ENCODE peak calls at places on chromosomes 11 and 22, in six cellular contexts. One of them, this sample, is unnamed.
A peak's percentile ranks its signal among the peaks of the same experiment; 100 is the strongest.

GRCh38 chr11:12402027-12402426 is 24.7 kb downstream of the PARVA start:
- DNase-seq in GM20000: no peak
- DNase-seq in activated CD8-positive, alpha-beta memory T cell treated with anti-CD3 and anti-CD28 coated beads, Interleukin-2, amount 10 ng/mL, durations not matched to agents 7 days and 5 days: no peak
- DNase-seq in GM04504: no peak
- DNase-seq in stimulated activated naive CD8-positive, alpha-beta T cell treated with anti-CD3 and anti-CD28 coated beads, Interleukin-15, Interleukin-2, amounts not matched to agents 100 U/mL and 50 U/mL, for 24 hours: no peak
- DNase-seq in T follicular helper cell: no peak
- DNase-seq in this sample: no peak

GRCh38 chr11:64654958-64655541 is 64.0 kb downstream of the SLC22A12 start:
- DNase-seq in GM20000: no peak
- DNase-seq in activated CD8-positive, alpha-beta memory T cell treated with anti-CD3 and anti-CD28 coated beads, Interleukin-2, amount 10 ng/mL, durations not matched to agents 7 days and 5 days: no peak
- DNase-seq in GM04504: no peak
- DNase-seq in stimulated activated naive CD8-positive, alpha-beta T cell treated with anti-CD3 and anti-CD28 coated beads, Interleukin-15, Interleukin-2, amounts not matched to agents 100 U/mL and 50 U/mL, for 24 hours: no peak
- DNase-seq in T follicular helper cell: no peak
- DNase-seq in this sample: peak; percentile 45

GRCh38 chr22:17476838-17477237 is 86.5 kb upstream of the SLC25A18 start:
- DNase-seq in GM20000: no peak
- DNase-seq in activated CD8-positive, alpha-beta memory T cell treated with anti-CD3 and anti-CD28 coated beads, Interleukin-2, amount 10 ng/mL, durations not matched to agents 7 days and 5 days: no peak
- DNase-seq in GM04504: no peak
- DNase-seq in stimulated activated naive CD8-positive, alpha-beta T cell treated with anti-CD3 and anti-CD28 coated beads, Interleukin-15, Interleukin-2, amounts not matched to agents 100 U/mL and 50 U/mL, for 24 hours: no peak
- DNase-seq in T follicular helper cell: no peak
- DNase-seq in this sample: no peak

GRCh38 chr11:75855191-75855590 is 40.2 kb downstream of the UVRAG start:
- DNase-seq in GM20000: no peak
- DNase-seq in activated CD8-positive, alpha-beta memory T cell treated with anti-CD3 and anti-CD28 coated beads, Interleukin-2, amount 10 ng/mL, durations not matched to agents 7 days and 5 days: no peak
- DNase-seq in GM04504: no peak
- DNase-seq in stimulated activated naive CD8-positive, alpha-beta T cell treated with anti-CD3 and anti-CD28 coated beads, Interleukin-15, Interleukin-2, amounts not matched to agents 100 U/mL and 50 U/mL, for 24 hours: no peak
- DNase-seq in T follicular helper cell: no peak
- DNase-seq in this sample: no peak

GRCh38 chr11:119179983-119180382 is 5.3 kb upstream of the NHERF4 start:
- DNase-seq in GM20000: no peak
- DNase-seq in activated CD8-positive, alpha-beta memory T cell treated with anti-CD3 and anti-CD28 coated beads, Interleukin-2, amount 10 ng/mL, durations not matched to agents 7 days and 5 days: no peak
- DNase-seq in GM04504: no peak
- DNase-seq in stimulated activated naive CD8-positive, alpha-beta T cell treated with anti-CD3 and anti-CD28 coated beads, Interleukin-15, Interleukin-2, amounts not matched to agents 100 U/mL and 50 U/mL, for 24 hours: no peak
- DNase-seq in T follicular helper cell: no peak
- DNase-seq in this sample: no peak

GRCh38 chr11:112524808-112525207 is 264.1 kb upstream of the PLET1 start:
- DNase-seq in GM20000: no peak
- DNase-seq in activated CD8-positive, alpha-beta memory T cell treated with anti-CD3 and anti-CD28 coated beads, Interleukin-2, amount 10 ng/mL, durations not matched to agents 7 days and 5 days: no peak
- DNase-seq in GM04504: no peak
- DNase-seq in stimulated activated naive CD8-positive, alpha-beta T cell treated with anti-CD3 and anti-CD28 coated beads, Interleukin-15, Interleukin-2, amounts not matched to agents 100 U/mL and 50 U/mL, for 24 hours: no peak
- DNase-seq in T follicular helper cell: no peak
- DNase-seq in this sample: no peak

GRCh38 chr22:45246060-45246985 is 5.6 kb upstream of the KIAA0930 start:
- DNase-seq in GM20000: no peak
- DNase-seq in activated CD8-positive, alpha-beta memory T cell treated with anti-CD3 and anti-CD28 coated beads, Interleukin-2, amount 10 ng/mL, durations not matched to agents 7 days and 5 days: no peak
- DNase-seq in GM04504: peak; percentile 96
- DNase-seq in stimulated activated naive CD8-positive, alpha-beta T cell treated with anti-CD3 and anti-CD28 coated beads, Interleukin-15, Interleukin-2, amounts not matched to agents 100 U/mL and 50 U/mL, for 24 hours: no peak
- DNase-seq in T follicular helper cell: no peak
- DNase-seq in this sample: no peak

GRCh38 chr11:70618471-70619101 is 220.3 kb downstream of the CTTN start:
- DNase-seq in GM20000: no peak
- DNase-seq in activated CD8-positive, alpha-beta memory T cell treated with anti-CD3 and anti-CD28 coated beads, Interleukin-2, amount 10 ng/mL, durations not matched to agents 7 days and 5 days: no peak
- DNase-seq in GM04504: no peak
- DNase-seq in stimulated activated naive CD8-positive, alpha-beta T cell treated with anti-CD3 and anti-CD28 coated beads, Interleukin-15, Interleukin-2, amounts not matched to agents 100 U/mL and 50 U/mL, for 24 hours: no peak
- DNase-seq in T follicular helper cell: no peak
- DNase-seq in this sample: no peak

GRCh38 chr11:66881927-66882452 is 25.1 kb downstream of the LRFN4 start:
- DNase-seq in GM20000: no peak
- DNase-seq in activated CD8-positive, alpha-beta memory T cell treated with anti-CD3 and anti-CD28 coated beads, Interleukin-2, amount 10 ng/mL, durations not matched to agents 7 days and 5 days: no peak
- DNase-seq in GM04504: no peak
- DNase-seq in stimulated activated naive CD8-positive, alpha-beta T cell treated with anti-CD3 and anti-CD28 coated beads, Interleukin-15, Interleukin-2, amounts not matched to agents 100 U/mL and 50 U/mL, for 24 hours: no peak
- DNase-seq in T follicular helper cell: no peak
- DNase-seq in this sample: no peak

GRCh38 chr11:57321996-57322880 is 2.5 kb downstream of the TNKS1BP1 start:
- DNase-seq in GM20000: no peak
- DNase-seq in activated CD8-positive, alpha-beta memory T cell treated with anti-CD3 and anti-CD28 coated beads, Interleukin-2, amount 10 ng/mL, durations not matched to agents 7 days and 5 days: no peak
- DNase-seq in GM04504: peak; percentile 98
- DNase-seq in stimulated activated naive CD8-positive, alpha-beta T cell treated with anti-CD3 and anti-CD28 coated beads, Interleukin-15, Interleukin-2, amounts not matched to agents 100 U/mL and 50 U/mL, for 24 hours: no peak
- DNase-seq in T follicular helper cell: no peak
- DNase-seq in this sample: no peak

GRCh38 chr11:69862797-69863543 is 43.8 kb upstream of the FGF3 start:
- DNase-seq in GM20000: no peak
- DNase-seq in activated CD8-positive, alpha-beta memory T cell treated with anti-CD3 and anti-CD28 coated beads, Interleukin-2, amount 10 ng/mL, durations not matched to agents 7 days and 5 days: no peak
- DNase-seq in GM04504: no peak
- DNase-seq in stimulated activated naive CD8-positive, alpha-beta T cell treated with anti-CD3 and anti-CD28 coated beads, Interleukin-15, Interleukin-2, amounts not matched to agents 100 U/mL and 50 U/mL, for 24 hours: no peak
- DNase-seq in T follicular helper cell: no peak
- DNase-seq in this sample: no peak

GRCh38 chr11:2200536-2200935 is 28.9 kb upstream of the TH start:
- DNase-seq in GM20000: no peak
- DNase-seq in activated CD8-positive, alpha-beta memory T cell treated with anti-CD3 and anti-CD28 coated beads, Interleukin-2, amount 10 ng/mL, durations not matched to agents 7 days and 5 days: no peak
- DNase-seq in GM04504: no peak
- DNase-seq in stimulated activated naive CD8-positive, alpha-beta T cell treated with anti-CD3 and anti-CD28 coated beads, Interleukin-15, Interleukin-2, amounts not matched to agents 100 U/mL and 50 U/mL, for 24 hours: no peak
- DNase-seq in T follicular helper cell: no peak
- DNase-seq in this sample: no peak

GRCh38 chr22:42169055-42169469 is 38.5 kb upstream of the CYP2D6 start:
- DNase-seq in GM20000: peak; percentile 90
- DNase-seq in activated CD8-positive, alpha-beta memory T cell treated with anti-CD3 and anti-CD28 coated beads, Interleukin-2, amount 10 ng/mL, durations not matched to agents 7 days and 5 days: peak; percentile 88
- DNase-seq in GM04504: no peak
- DNase-seq in stimulated activated naive CD8-positive, alpha-beta T cell treated with anti-CD3 and anti-CD28 coated beads, Interleukin-15, Interleukin-2, amounts not matched to agents 100 U/mL and 50 U/mL, for 24 hours: peak; percentile 74
- DNase-seq in T follicular helper cell: peak; percentile 71
- DNase-seq in this sample: peak; percentile 86

GRCh38 chr22:30183861-30184278 is 62.7 kb downstream of the LIF start:
- DNase-seq in GM20000: no peak
- DNase-seq in activated CD8-positive, alpha-beta memory T cell treated with anti-CD3 and anti-CD28 coated beads, Interleukin-2, amount 10 ng/mL, durations not matched to agents 7 days and 5 days: peak; percentile 68
- DNase-seq in GM04504: no peak
- DNase-seq in stimulated activated naive CD8-positive, alpha-beta T cell treated with anti-CD3 and anti-CD28 coated beads, Interleukin-15, Interleukin-2, amounts not matched to agents 100 U/mL and 50 U/mL, for 24 hours: no peak
- DNase-seq in T follicular helper cell: no peak
- DNase-seq in this sample: no peak

GRCh38 chr11:77322926-77323590 is 21.6 kb upstream of the GDPD4 start:
- DNase-seq in GM20000: no peak
- DNase-seq in activated CD8-positive, alpha-beta memory T cell treated with anti-CD3 and anti-CD28 coated beads, Interleukin-2, amount 10 ng/mL, durations not matched to agents 7 days and 5 days: no peak
- DNase-seq in GM04504: no peak
- DNase-seq in stimulated activated naive CD8-positive, alpha-beta T cell treated with anti-CD3 and anti-CD28 coated beads, Interleukin-15, Interleukin-2, amounts not matched to agents 100 U/mL and 50 U/mL, for 24 hours: no peak
- DNase-seq in T follicular helper cell: no peak
- DNase-seq in this sample: no peak

GRCh38 chr11:72069787-72070251 is 10.5 kb downstream of the NUMA1 start:
- DNase-seq in GM20000: peak; percentile 29
- DNase-seq in activated CD8-positive, alpha-beta memory T cell treated with anti-CD3 and anti-CD28 coated beads, Interleukin-2, amount 10 ng/mL, durations not matched to agents 7 days and 5 days: no peak
- DNase-seq in GM04504: peak; percentile 75
- DNase-seq in stimulated activated naive CD8-positive, alpha-beta T cell treated with anti-CD3 and anti-CD28 coated beads, Interleukin-15, Interleukin-2, amounts not matched to agents 100 U/mL and 50 U/mL, for 24 hours: peak; percentile 20
- DNase-seq in T follicular helper cell: no peak
- DNase-seq in this sample: peak; percentile 26

GRCh38 chr22:43272869-43273318 is 70.3 kb downstream of the SCUBE1 start:
- DNase-seq in GM20000: no peak
- DNase-seq in activated CD8-positive, alpha-beta memory T cell treated with anti-CD3 and anti-CD28 coated beads, Interleukin-2, amount 10 ng/mL, durations not matched to agents 7 days and 5 days: no peak
- DNase-seq in GM04504: no peak
- DNase-seq in stimulated activated naive CD8-positive, alpha-beta T cell treated with anti-CD3 and anti-CD28 coated beads, Interleukin-15, Interleukin-2, amounts not matched to agents 100 U/mL and 50 U/mL, for 24 hours: no peak
- DNase-seq in T follicular helper cell: no peak
- DNase-seq in this sample: no peak

GRCh38 chr22:24208012-24208749 is 26.9 kb downstream of the SUSD2 start:
- DNase-seq in GM20000: no peak
- DNase-seq in activated CD8-positive, alpha-beta memory T cell treated with anti-CD3 and anti-CD28 coated beads, Interleukin-2, amount 10 ng/mL, durations not matched to agents 7 days and 5 days: no peak
- DNase-seq in GM04504: peak; percentile 90
- DNase-seq in stimulated activated naive CD8-positive, alpha-beta T cell treated with anti-CD3 and anti-CD28 coated beads, Interleukin-15, Interleukin-2, amounts not matched to agents 100 U/mL and 50 U/mL, for 24 hours: no peak
- DNase-seq in T follicular helper cell: no peak
- DNase-seq in this sample: no peak

GRCh38 chr11:8561461-8561860 is 32.6 kb downstream of the STK33 start:
- DNase-seq in GM20000: no peak
- DNase-seq in activated CD8-positive, alpha-beta memory T cell treated with anti-CD3 and anti-CD28 coated beads, Interleukin-2, amount 10 ng/mL, durations not matched to agents 7 days and 5 days: no peak
- DNase-seq in GM04504: no peak
- DNase-seq in stimulated activated naive CD8-positive, alpha-beta T cell treated with anti-CD3 and anti-CD28 coated beads, Interleukin-15, Interleukin-2, amounts not matched to agents 100 U/mL and 50 U/mL, for 24 hours: no peak
- DNase-seq in T follicular helper cell: no peak
- DNase-seq in this sample: no peak

GRCh38 chr11:119376197-119376847 is 5.2 kb downstream of the USP2 start:
- DNase-seq in GM20000: no peak
- DNase-seq in activated CD8-positive, alpha-beta memory T cell treated with anti-CD3 and anti-CD28 coated beads, Interleukin-2, amount 10 ng/mL, durations not matched to agents 7 days and 5 days: no peak
- DNase-seq in GM04504: no peak
- DNase-seq in stimulated activated naive CD8-positive, alpha-beta T cell treated with anti-CD3 and anti-CD28 coated beads, Interleukin-15, Interleukin-2, amounts not matched to agents 100 U/mL and 50 U/mL, for 24 hours: no peak
- DNase-seq in T follicular helper cell: no peak
- DNase-seq in this sample: no peak

GRCh38 chr22:27152033-27152432 is 494.6 kb downstream of the MIAT start:
- DNase-seq in GM20000: no peak
- DNase-seq in activated CD8-positive, alpha-beta memory T cell treated with anti-CD3 and anti-CD28 coated beads, Interleukin-2, amount 10 ng/mL, durations not matched to agents 7 days and 5 days: no peak
- DNase-seq in GM04504: no peak
- DNase-seq in stimulated activated naive CD8-positive, alpha-beta T cell treated with anti-CD3 and anti-CD28 coated beads, Interleukin-15, Interleukin-2, amounts not matched to agents 100 U/mL and 50 U/mL, for 24 hours: no peak
- DNase-seq in T follicular helper cell: no peak
- DNase-seq in this sample: no peak

GRCh38 chr11:112464949-112465348 is 204.3 kb upstream of the PLET1 start:
- DNase-seq in GM20000: no peak
- DNase-seq in activated CD8-positive, alpha-beta memory T cell treated with anti-CD3 and anti-CD28 coated beads, Interleukin-2, amount 10 ng/mL, durations not matched to agents 7 days and 5 days: no peak
- DNase-seq in GM04504: no peak
- DNase-seq in stimulated activated naive CD8-positive, alpha-beta T cell treated with anti-CD3 and anti-CD28 coated beads, Interleukin-15, Interleukin-2, amounts not matched to agents 100 U/mL and 50 U/mL, for 24 hours: no peak
- DNase-seq in T follicular helper cell: no peak
- DNase-seq in this sample: no peak

GRCh38 chr11:69427337-69427736 is 54.1 kb upstream of the LINC01488 start:
- DNase-seq in GM20000: no peak
- DNase-seq in activated CD8-positive, alpha-beta memory T cell treated with anti-CD3 and anti-CD28 coated beads, Interleukin-2, amount 10 ng/mL, durations not matched to agents 7 days and 5 days: no peak
- DNase-seq in GM04504: no peak
- DNase-seq in stimulated activated naive CD8-positive, alpha-beta T cell treated with anti-CD3 and anti-CD28 coated beads, Interleukin-15, Interleukin-2, amounts not matched to agents 100 U/mL and 50 U/mL, for 24 hours: no peak
- DNase-seq in T follicular helper cell: no peak
- DNase-seq in this sample: no peak

GRCh38 chr22:29081499-29082236 is 8.8 kb downstream of the KREMEN1 start:
- DNase-seq in GM20000: no peak
- DNase-seq in activated CD8-positive, alpha-beta memory T cell treated with anti-CD3 and anti-CD28 coated beads, Interleukin-2, amount 10 ng/mL, durations not matched to agents 7 days and 5 days: no peak
- DNase-seq in GM04504: no peak
- DNase-seq in stimulated activated naive CD8-positive, alpha-beta T cell treated with anti-CD3 and anti-CD28 coated beads, Interleukin-15, Interleukin-2, amounts not matched to agents 100 U/mL and 50 U/mL, for 24 hours: no peak
- DNase-seq in T follicular helper cell: no peak
- DNase-seq in this sample: no peak

GRCh38 chr11:11157201-11157600 is 195.8 kb downstream of the CSNK2A3 start:
- DNase-seq in GM20000: no peak
- DNase-seq in activated CD8-positive, alpha-beta memory T cell treated with anti-CD3 and anti-CD28 coated beads, Interleukin-2, amount 10 ng/mL, durations not matched to agents 7 days and 5 days: peak; percentile 54
- DNase-seq in GM04504: peak; percentile 2
- DNase-seq in stimulated activated naive CD8-positive, alpha-beta T cell treated with anti-CD3 and anti-CD28 coated beads, Interleukin-15, Interleukin-2, amounts not matched to agents 100 U/mL and 50 U/mL, for 24 hours: peak; percentile 39
- DNase-seq in T follicular helper cell: peak; percentile 59
- DNase-seq in this sample: no peak

GRCh38 chr11:93775289-93775688 is 8.8 kb upstream of the MED17 start:
- DNase-seq in GM20000: no peak
- DNase-seq in activated CD8-positive, alpha-beta memory T cell treated with anti-CD3 and anti-CD28 coated beads, Interleukin-2, amount 10 ng/mL, durations not matched to agents 7 days and 5 days: no peak
- DNase-seq in GM04504: no peak
- DNase-seq in stimulated activated naive CD8-positive, alpha-beta T cell treated with anti-CD3 and anti-CD28 coated beads, Interleukin-15, Interleukin-2, amounts not matched to agents 100 U/mL and 50 U/mL, for 24 hours: peak; percentile 32
- DNase-seq in T follicular helper cell: no peak
- DNase-seq in this sample: no peak

GRCh38 chr22:23202812-23203451 is 22.6 kb downstream of the BCR start:
- DNase-seq in GM20000: no peak
- DNase-seq in activated CD8-positive, alpha-beta memory T cell treated with anti-CD3 and anti-CD28 coated beads, Interleukin-2, amount 10 ng/mL, durations not matched to agents 7 days and 5 days: no peak
- DNase-seq in GM04504: no peak
- DNase-seq in stimulated activated naive CD8-positive, alpha-beta T cell treated with anti-CD3 and anti-CD28 coated beads, Interleukin-15, Interleukin-2, amounts not matched to agents 100 U/mL and 50 U/mL, for 24 hours: no peak
- DNase-seq in T follicular helper cell: no peak
- DNase-seq in this sample: no peak

GRCh38 chr11:15519124-15519791 is 404.5 kb downstream of the INSC start:
- DNase-seq in GM20000: peak; percentile 29
- DNase-seq in activated CD8-positive, alpha-beta memory T cell treated with anti-CD3 and anti-CD28 coated beads, Interleukin-2, amount 10 ng/mL, durations not matched to agents 7 days and 5 days: no peak
- DNase-seq in GM04504: no peak
- DNase-seq in stimulated activated naive CD8-positive, alpha-beta T cell treated with anti-CD3 and anti-CD28 coated beads, Interleukin-15, Interleukin-2, amounts not matched to agents 100 U/mL and 50 U/mL, for 24 hours: no peak
- DNase-seq in T follicular helper cell: no peak
- DNase-seq in this sample: peak; percentile 18

GRCh38 chr11:68150029-68150428 is 28.8 kb upstream of the CHKA start:
- DNase-seq in GM20000: no peak
- DNase-seq in activated CD8-positive, alpha-beta memory T cell treated with anti-CD3 and anti-CD28 coated beads, Interleukin-2, amount 10 ng/mL, durations not matched to agents 7 days and 5 days: no peak
- DNase-seq in GM04504: no peak
- DNase-seq in stimulated activated naive CD8-positive, alpha-beta T cell treated with anti-CD3 and anti-CD28 coated beads, Interleukin-15, Interleukin-2, amounts not matched to agents 100 U/mL and 50 U/mL, for 24 hours: no peak
- DNase-seq in T follicular helper cell: no peak
- DNase-seq in this sample: no peak

GRCh38 chr22:42134033-42135020 is 3.7 kb upstream of the CYP2D6 start:
- DNase-seq in GM20000: no peak
- DNase-seq in activated CD8-positive, alpha-beta memory T cell treated with anti-CD3 and anti-CD28 coated beads, Interleukin-2, amount 10 ng/mL, durations not matched to agents 7 days and 5 days: no peak
- DNase-seq in GM04504: peak; percentile 32
- DNase-seq in stimulated activated naive CD8-positive, alpha-beta T cell treated with anti-CD3 and anti-CD28 coated beads, Interleukin-15, Interleukin-2, amounts not matched to agents 100 U/mL and 50 U/mL, for 24 hours: no peak
- DNase-seq in T follicular helper cell: no peak
- DNase-seq in this sample: no peak

GRCh38 chr11:103637250-103637649 is 399.2 kb upstream of the DDI1 start:
- DNase-seq in GM20000: no peak
- DNase-seq in activated CD8-positive, alpha-beta memory T cell treated with anti-CD3 and anti-CD28 coated beads, Interleukin-2, amount 10 ng/mL, durations not matched to agents 7 days and 5 days: no peak
- DNase-seq in GM04504: peak; percentile 44
- DNase-seq in stimulated activated naive CD8-positive, alpha-beta T cell treated with anti-CD3 and anti-CD28 coated beads, Interleukin-15, Interleukin-2, amounts not matched to agents 100 U/mL and 50 U/mL, for 24 hours: no peak
- DNase-seq in T follicular helper cell: no peak
- DNase-seq in this sample: no peak

GRCh38 chr11:61848631-61849030 is 20.5 kb downstream of the FADS2 start:
- DNase-seq in GM20000: no peak
- DNase-seq in activated CD8-positive, alpha-beta memory T cell treated with anti-CD3 and anti-CD28 coated beads, Interleukin-2, amount 10 ng/mL, durations not matched to agents 7 days and 5 days: no peak
- DNase-seq in GM04504: no peak
- DNase-seq in stimulated activated naive CD8-positive, alpha-beta T cell treated with anti-CD3 and anti-CD28 coated beads, Interleukin-15, Interleukin-2, amounts not matched to agents 100 U/mL and 50 U/mL, for 24 hours: no peak
- DNase-seq in T follicular helper cell: no peak
- DNase-seq in this sample: no peak

GRCh38 chr22:38491707-38492348 is 14.3 kb downstream of the DDX17 start:
- DNase-seq in GM20000: no peak
- DNase-seq in activated CD8-positive, alpha-beta memory T cell treated with anti-CD3 and anti-CD28 coated beads, Interleukin-2, amount 10 ng/mL, durations not matched to agents 7 days and 5 days: no peak
- DNase-seq in GM04504: no peak
- DNase-seq in stimulated activated naive CD8-positive, alpha-beta T cell treated with anti-CD3 and anti-CD28 coated beads, Interleukin-15, Interleukin-2, amounts not matched to agents 100 U/mL and 50 U/mL, for 24 hours: no peak
- DNase-seq in T follicular helper cell: no peak
- DNase-seq in this sample: no peak

GRCh38 chr11:112961751-112962747 is 829 bp downstream of the NCAM1 start:
- DNase-seq in GM20000: peak; percentile 36
- DNase-seq in activated CD8-positive, alpha-beta memory T cell treated with anti-CD3 and anti-CD28 coated beads, Interleukin-2, amount 10 ng/mL, durations not matched to agents 7 days and 5 days: no peak
- DNase-seq in GM04504: no peak
- DNase-seq in stimulated activated naive CD8-positive, alpha-beta T cell treated with anti-CD3 and anti-CD28 coated beads, Interleukin-15, Interleukin-2, amounts not matched to agents 100 U/mL and 50 U/mL, for 24 hours: peak; percentile 8
- DNase-seq in T follicular helper cell: no peak
- DNase-seq in this sample: peak; percentile 12

GRCh38 chr11:94746721-94747120 is 21.4 kb upstream of the AMOTL1 start:
- DNase-seq in GM20000: no peak
- DNase-seq in activated CD8-positive, alpha-beta memory T cell treated with anti-CD3 and anti-CD28 coated beads, Interleukin-2, amount 10 ng/mL, durations not matched to agents 7 days and 5 days: no peak
- DNase-seq in GM04504: no peak
- DNase-seq in stimulated activated naive CD8-positive, alpha-beta T cell treated with anti-CD3 and anti-CD28 coated beads, Interleukin-15, Interleukin-2, amounts not matched to agents 100 U/mL and 50 U/mL, for 24 hours: no peak
- DNase-seq in T follicular helper cell: no peak
- DNase-seq in this sample: no peak

GRCh38 chr22:31497148-31497938 is 1.0 kb downstream of the SFI1 start:
- DNase-seq in GM20000: no peak
- DNase-seq in activated CD8-positive, alpha-beta memory T cell treated with anti-CD3 and anti-CD28 coated beads, Interleukin-2, amount 10 ng/mL, durations not matched to agents 7 days and 5 days: peak; percentile 44
- DNase-seq in GM04504: no peak
- DNase-seq in stimulated activated naive CD8-positive, alpha-beta T cell treated with anti-CD3 and anti-CD28 coated beads, Interleukin-15, Interleukin-2, amounts not matched to agents 100 U/mL and 50 U/mL, for 24 hours: no peak
- DNase-seq in T follicular helper cell: peak; percentile 18
- DNase-seq in this sample: no peak

GRCh38 chr11:43397251-43397650 is 38.5 kb downstream of the TTC17 start:
- DNase-seq in GM20000: no peak
- DNase-seq in activated CD8-positive, alpha-beta memory T cell treated with anti-CD3 and anti-CD28 coated beads, Interleukin-2, amount 10 ng/mL, durations not matched to agents 7 days and 5 days: no peak
- DNase-seq in GM04504: no peak
- DNase-seq in stimulated activated naive CD8-positive, alpha-beta T cell treated with anti-CD3 and anti-CD28 coated beads, Interleukin-15, Interleukin-2, amounts not matched to agents 100 U/mL and 50 U/mL, for 24 hours: no peak
- DNase-seq in T follicular helper cell: no peak
- DNase-seq in this sample: no peak

This sample was measured in GM10248.